ENCODE peak calls at places on chromosomes 6 and 20, in seven cellular contexts. U, S, I, T, B, J and Q are unnamed samples.

GRCh38 chr6:3231213-3232016 is 4.0 kb upstream of the TUBB2B start:
- DNase-seq in U (peak), S (peak), I (peak), T (peak), B (peak), J (peak), Q (no peak)

GRCh38 chr6:35139924-35140524 is 1.1 kb downstream of the TCP11 start:
- DNase-seq in U (peak), S (no peak), I (peak), T (peak), B (no peak), J (peak), Q (peak)

GRCh38 chr6:42424906-42425474 is 26.7 kb downstream of the TRERF1 start:
- DNase-seq in U (peak), S (no peak), I (no peak), T (no peak), B (no peak), J (no peak), Q (no peak)

GRCh38 chr6:39225946-39226437 is 3.3 kb downstream of the KCNK5 start:
- DNase-seq in U (peak), S (peak), I (no peak), T (no peak), B (no peak), J (no peak), Q (no peak)

GRCh38 chr6:36851632-36852031 is 12.4 kb upstream of the CPNE5 start:
- DNase-seq in U (no peak), S (no peak), I (no peak), T (no peak), B (no peak), J (no peak), Q (no peak)

GRCh38 chr20:50844430-50845100 is 49.7 kb downstream of the BCAS4 start:
- DNase-seq in U (no peak), S (no peak), I (peak), T (no peak), B (peak), J (peak), Q (peak)

GRCh38 chr6:16436550-16436949 is 198.2 kb downstream of the GMPR start:
- DNase-seq in U (no peak), S (no peak), I (no peak), T (no peak), B (no peak), J (no peak), Q (no peak)

GRCh38 chr6:138891255-138891986 is 95.5 kb downstream of the ECT2L start:
- DNase-seq in U (no peak), S (no peak), I (peak), T (no peak), B (no peak), J (peak), Q (no peak)

GRCh38 chr6:83952830-83953229 is 80.7 kb upstream of the MRAP2 start:
- DNase-seq in U (no peak), S (no peak), I (peak), T (no peak), B (no peak), J (no peak), Q (no peak)

GRCh38 chr6:128098000-128098581 is 197.2 kb upstream of the THEMIS start:
- DNase-seq in U (no peak), S (no peak), I (peak), T (no peak), B (no peak), J (no peak), Q (peak)

GRCh38 chr6:137830562-137830961 is 36.5 kb upstream of the TNFAIP3 start:
- DNase-seq in U (no peak), S (no peak), I (peak), T (no peak), B (no peak), J (no peak), Q (no peak)

GRCh38 chr20:5316188-5317158 is at the start of gene PROKR2:
- DNase-seq in U (peak), S (no peak), I (no peak), T (peak), B (no peak), J (no peak), Q (no peak)

GRCh38 chr6:87826376-87826775 is 124.3 kb upstream of the AKIRIN2 start:
- DNase-seq in U (no peak), S (no peak), I (no peak), T (no peak), B (no peak), J (no peak), Q (no peak)

GRCh38 chr6:150654671-150655070 is 55.0 kb downstream of the PLEKHG1 start:
- DNase-seq in U (no peak), S (no peak), I (no peak), T (no peak), B (no peak), J (no peak), Q (no peak)

GRCh38 chr20:64079273-64080012 is at the start of gene RGS19:
- DNase-seq in U (peak), S (peak), I (peak), T (peak), B (peak), J (no peak), Q (peak)

GRCh38 chr20:48921883-48922867 is 664 bp downstream of the ARFGEF2 start:
- DNase-seq in U (peak), S (peak), I (peak), T (peak), B (peak), J (no peak), Q (peak)

GRCh38 chr6:150876598-150876997 is 11.1 kb downstream of the MTHFD1L start:
- DNase-seq in U (no peak), S (no peak), I (peak), T (no peak), B (no peak), J (no peak), Q (peak)

GRCh38 chr20:22768779-22769178 is 184.4 kb upstream of the FOXA2 start:
- DNase-seq in U (no peak), S (no peak), I (peak), T (no peak), B (no peak), J (no peak), Q (no peak)

GRCh38 chr6:146027586-146028249 is 1.1 kb upstream of the GRM1 start:
- DNase-seq in U (no peak), S (no peak), I (peak), T (peak), B (peak), J (no peak), Q (no peak)

GRCh38 chr6:69825904-69826303 is 29.1 kb upstream of the LMBRD1 start:
- DNase-seq in U (peak), S (no peak), I (peak), T (no peak), B (no peak), J (peak), Q (peak)

GRCh38 chr6:15283986-15284361 is 38.1 kb downstream of the JARID2 start:
- DNase-seq in U (no peak), S (no peak), I (no peak), T (no peak), B (no peak), J (no peak), Q (no peak)

GRCh38 chr20:50331469-50332251 is 141.0 kb downstream of the CEBPB start:
- DNase-seq in U (no peak), S (peak), I (no peak), T (no peak), B (no peak), J (no peak), Q (peak)

GRCh38 chr6:90314516-90314915 is 17.9 kb upstream of the BACH2 start:
- DNase-seq in U (no peak), S (no peak), I (no peak), T (no peak), B (no peak), J (no peak), Q (no peak)

GRCh38 chr6:35011096-35012041 is 122.3 kb downstream of the ANKS1A start:
- DNase-seq in U (no peak), S (no peak), I (no peak), T (no peak), B (no peak), J (peak), Q (no peak)

GRCh38 chr6:106360989-106361430 is 493 bp downstream of the CRYBG1 start:
- DNase-seq in U (peak), S (peak), I (no peak), T (peak), B (peak), J (no peak), Q (peak)

GRCh38 chr6:20331042-20331441 is 70.6 kb upstream of the E2F3 start:
- DNase-seq in U (no peak), S (no peak), I (no peak), T (no peak), B (no peak), J (no peak), Q (no peak)

GRCh38 chr6:117919775-117920492 is 12.9 kb downstream of the SLC35F1 start:
- DNase-seq in U (peak), S (no peak), I (no peak), T (peak), B (peak), J (no peak), Q (peak)

GRCh38 chr20:53578492-53579222 is 15.0 kb downstream of the ZNF217 start:
- DNase-seq in U (peak), S (peak), I (peak), T (no peak), B (no peak), J (peak), Q (peak)

DNA sequence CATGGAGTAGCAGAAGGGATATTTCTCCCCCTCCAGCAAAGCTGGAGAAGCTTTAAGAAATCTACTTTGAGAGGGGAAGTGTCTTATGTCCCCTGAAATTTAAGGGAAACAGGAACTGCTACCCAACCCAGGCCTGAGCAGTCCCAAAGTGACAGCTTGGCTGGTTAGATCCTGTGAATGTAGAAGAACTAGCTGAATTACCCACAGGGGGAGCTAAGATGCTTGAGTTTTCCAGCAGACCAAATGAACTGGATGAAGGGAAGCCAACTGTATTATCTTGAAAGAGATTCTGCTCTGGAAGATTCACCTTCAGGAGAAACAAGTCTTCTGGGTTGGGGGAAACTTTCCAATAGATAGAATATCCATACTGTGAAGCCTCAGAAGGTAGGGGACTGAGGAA is 303.3 kb upstream of the MMS22L start:
- DNase-seq in U (peak), S (no peak), I (peak), T (no peak), B (no peak), J (peak), Q (peak)
- TF ChIP-seq CTCF in U (peak), S (no peak), I (no peak), T (no peak), B (no peak), J (peak), Q (no peak)

DNA sequence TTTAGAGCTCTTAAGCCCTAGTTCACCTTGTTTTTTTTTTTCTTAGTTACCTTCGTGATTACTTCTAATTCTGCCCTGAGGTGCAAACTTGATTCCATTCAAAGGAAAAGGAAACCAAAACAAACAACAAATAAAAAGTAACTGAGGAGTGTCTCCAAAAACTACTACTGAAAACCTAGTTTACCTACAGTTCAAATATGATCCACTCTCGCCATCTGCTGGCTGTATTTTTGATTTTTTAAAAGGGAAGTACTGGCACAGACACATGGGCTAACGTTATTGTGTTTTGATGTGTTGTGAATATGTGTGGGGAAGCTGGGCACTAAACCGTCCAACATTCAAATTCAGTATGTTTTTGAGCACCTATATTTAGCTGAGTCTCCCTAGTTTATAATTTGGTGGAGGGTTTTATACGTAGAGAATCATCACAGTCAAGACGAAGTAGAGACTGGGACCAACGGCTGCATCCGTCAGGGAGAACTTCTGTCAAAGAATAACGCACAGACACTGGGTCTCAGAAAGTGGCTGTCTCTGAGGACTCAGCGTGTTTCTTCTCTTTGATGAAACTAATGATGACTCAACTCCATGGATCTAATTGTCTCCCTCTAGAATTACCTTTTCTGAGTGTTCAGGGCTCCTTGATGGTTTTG is 373.5 kb upstream of the BTBD3 start:
- DNase-seq in U (peak), S (no peak), I (peak), T (no peak), B (no peak), J (peak), Q (peak)
- TF ChIP-seq CTCF in U (peak), S (peak), I (peak), T (peak), B (peak), J (peak), Q (peak)

DNA sequence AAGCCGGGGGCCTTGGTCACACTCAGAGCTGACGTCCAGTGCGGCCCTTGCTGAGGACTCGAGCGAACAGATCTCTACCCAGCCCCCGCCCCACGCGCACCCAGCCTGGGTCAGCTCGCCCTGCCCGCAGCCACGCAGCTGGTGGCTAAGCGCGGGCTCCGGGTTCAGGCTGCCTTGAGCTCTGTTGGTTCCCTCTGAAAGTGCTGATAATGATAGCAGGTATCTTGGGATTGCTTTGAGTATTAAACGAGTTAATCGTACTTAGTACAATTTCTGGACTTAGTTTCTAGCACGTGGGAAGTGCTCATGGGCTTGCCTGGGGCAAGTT is 88.1 kb upstream of the TGM3 start:
- DNase-seq in U (no peak), S (no peak), I (no peak), T (no peak), B (no peak), J (no peak), Q (no peak)
- TF ChIP-seq CTCF in U (no peak), S (no peak), I (no peak), T (no peak), B (no peak), J (no peak), Q (no peak)

DNA sequence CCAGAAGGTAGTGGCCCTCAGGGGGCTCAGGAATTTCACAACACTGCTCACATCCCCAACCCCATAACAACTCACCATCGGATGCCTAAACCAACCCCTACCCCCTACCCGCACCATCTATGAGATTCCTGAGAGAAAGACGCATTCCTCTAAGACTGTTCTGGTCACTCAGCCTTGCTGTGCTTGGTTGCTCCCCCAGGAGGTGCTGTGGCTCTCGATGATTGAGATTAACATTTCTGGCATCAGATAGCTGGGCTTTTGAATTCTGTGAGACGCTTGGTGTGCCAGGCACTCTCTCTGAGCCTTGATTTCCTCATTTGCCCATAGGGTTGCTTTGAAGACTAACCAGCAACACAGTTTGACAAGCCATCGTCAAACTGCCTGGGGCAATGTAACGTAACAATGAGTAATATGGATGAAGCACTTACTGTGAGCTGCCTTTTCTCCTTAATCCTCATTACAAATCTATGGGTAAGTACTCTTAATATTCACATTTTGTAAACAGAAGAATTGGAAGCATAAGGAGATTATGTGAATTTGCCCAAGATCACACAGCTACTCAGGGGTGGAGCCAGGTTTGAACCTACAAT is 978 bp downstream of the WFDC6 start:
- DNase-seq in U (no peak), S (no peak), I (no peak), T (no peak), B (no peak), J (no peak), Q (peak)
- TF ChIP-seq CTCF in U (no peak), S (no peak), I (no peak), T (no peak), B (no peak), J (no peak), Q (peak)

DNA sequence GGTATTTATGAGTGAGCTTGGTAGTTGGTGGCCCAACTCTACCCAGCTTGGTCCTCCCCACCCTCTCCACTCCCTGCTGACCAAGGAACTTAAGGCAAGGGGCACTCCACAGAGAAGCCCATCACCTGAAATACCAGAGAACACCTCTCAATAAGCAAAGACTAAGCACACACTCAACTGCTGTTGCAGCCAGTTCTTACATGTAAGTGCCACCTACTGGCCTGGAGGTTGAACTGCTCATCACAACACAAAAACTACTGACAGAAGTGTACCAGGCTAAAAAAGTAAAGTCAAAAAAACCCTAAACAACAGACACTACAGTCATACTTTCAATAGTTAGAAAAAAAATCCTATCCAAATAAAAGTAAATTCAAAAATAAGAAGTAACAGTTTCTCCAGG is 146.2 kb downstream of the FAM83B start:
- DNase-seq in U (no peak), S (no peak), I (peak), T (no peak), B (no peak), J (no peak), Q (no peak)
- TF ChIP-seq CTCF in U (peak), S (no peak), I (peak), T (peak), B (peak), J (peak), Q (peak)

GRCh38 chr6:78768242-78768641 is 99.1 kb upstream of the IRAK1BP1 start:
- DNase-seq in U (no peak), S (no peak), I (no peak), T (no peak), B (no peak), J (no peak), Q (no peak)

GRCh38 chr6:78771619-78772018 is 95.7 kb upstream of the IRAK1BP1 start:
- DNase-seq in U (no peak), S (no peak), I (no peak), T (no peak), B (no peak), J (no peak), Q (no peak)

DNA sequence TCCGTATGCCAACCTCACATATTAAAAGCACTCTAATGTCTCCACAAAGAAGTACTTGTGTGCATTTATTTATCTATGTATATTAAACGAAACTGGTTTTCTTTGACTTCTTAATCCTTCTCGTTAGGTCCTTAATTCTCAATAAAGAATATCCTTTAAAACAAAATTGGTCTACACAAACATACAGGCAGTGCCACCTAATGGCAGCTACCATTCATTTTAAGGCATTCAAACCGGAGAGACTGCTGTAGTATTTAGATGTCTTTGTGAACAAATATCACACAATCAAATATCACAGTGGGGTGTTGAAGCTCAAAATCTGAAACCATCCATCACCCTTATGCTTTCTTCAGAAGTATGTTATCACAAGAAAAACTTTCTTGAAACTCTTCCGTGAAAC is 96.6 kb upstream of the IRAK1BP1 start:
- DNase-seq in U (no peak), S (no peak), I (peak), T (no peak), B (no peak), J (no peak), Q (no peak)
- TF ChIP-seq CTCF in U (no peak), S (no peak), I (no peak), T (no peak), B (no peak), J (no peak), Q (no peak)

GRCh38 chr20:38809942-38810341 is 4.4 kb downstream of the PPP1R16B start:
- DNase-seq in U (no peak), S (no peak), I (no peak), T (no peak), B (no peak), J (no peak), Q (no peak)
- TF ChIP-seq CTCF in U (no peak), S (no peak), I (no peak), T (no peak), B (no peak), J (no peak), Q (no peak)